ENCODE peak calls at places on chromosomes 2 and 18, in five cellular contexts. A, P, Q, D and V are unnamed samples.
A peak's percentile ranks its signal among the peaks of the same experiment; 100 is the strongest.

GRCh38 chr2:224442092-224442999 is 40.4 kb upstream of the FAM124B start:
- DNase-seq in P (no peak), Q (peak; percentile 27), D (no peak), A (peak; percentile 61), V (no peak)

GRCh38 chr2:239583171-239583878 is 182.5 kb upstream of the HDAC4 start:
- DNase-seq in D (no peak), Q (no peak), A (peak; percentile 36), P (no peak), V (no peak)

GRCh38 chr2:9831670-9832069 is 11.6 kb upstream of the TAF1B start:
- DNase-seq in P (no peak), D (no peak), A (no peak), Q (no peak), V (no peak)

GRCh38 chr2:36456227-36456788 is 100.7 kb downstream of the CRIM1 start:
- DNase-seq in P (no peak), D (peak; percentile 84), Q (peak; percentile 52), A (peak; percentile 91), V (peak; percentile 59)

GRCh38 chr2:10120938-10121574 is 1.5 kb upstream of the RRM2 start:
- DNase-seq in D (no peak), A (no peak), Q (no peak), P (no peak), V (no peak)

GRCh38 chr18:7023581-7023980 is 94.0 kb downstream of the LAMA1 start:
- DNase-seq in P (no peak), A (no peak), Q (no peak), D (no peak), V (no peak)

GRCh38 chr2:58633576-58634365 is 392.6 kb upstream of the FANCL start:
- DNase-seq in P (no peak), D (no peak), A (no peak), Q (no peak), V (no peak)

GRCh38 chr2:176056411-176056810 is 27.4 kb downstream of the EVX2 start:
- DNase-seq in Q (no peak), A (no peak), P (no peak), D (no peak), V (no peak)

GRCh38 chr2:150295544-150295943 is 191.9 kb downstream of the RND3 start:
- DNase-seq in P (no peak), A (no peak), Q (no peak), D (no peak), V (no peak)

GRCh38 chr2:20625920-20626697 is 24.8 kb downstream of the HS1BP3 start:
- DNase-seq in D (peak; percentile 65), Q (peak; percentile 65), A (peak; percentile 61), P (no peak), V (no peak)

GRCh38 chr2:37350034-37350433 is 5.6 kb downstream of the QPCT start:
- DNase-seq in P (no peak), D (no peak), Q (no peak), A (no peak), V (no peak)

GRCh38 chr2:189555243-189555642 is 25.3 kb downstream of the SLC40A1 start:
- DNase-seq in A (no peak), P (no peak), D (no peak), Q (no peak), V (peak; percentile 45)

DNA sequence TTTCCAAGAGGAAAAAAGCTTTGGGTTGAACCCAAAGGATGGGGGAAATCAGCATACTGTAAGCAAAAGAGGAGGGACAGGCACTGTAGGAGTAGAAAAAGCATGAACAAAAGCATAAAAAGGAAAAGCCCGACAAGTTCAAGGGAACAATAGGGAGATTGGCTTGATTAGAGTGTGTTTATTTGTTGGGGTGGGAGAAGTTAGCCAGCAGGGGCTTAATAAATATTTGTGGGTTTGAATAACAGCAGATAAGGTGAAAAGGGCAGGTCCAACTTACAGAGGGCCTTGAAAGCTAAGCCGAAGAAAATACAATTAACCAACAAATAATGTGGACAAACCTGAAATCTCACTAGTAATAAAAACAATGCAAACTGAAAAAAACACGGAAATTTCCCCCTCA is 126.7 kb downstream of the THADA start:
- DNase-seq in A (no peak), D (no peak), P (no peak), Q (no peak), V (no peak)
- H3K4me1 ChIP-seq in A (no peaks in the 10 kb centered on the region), D (no peaks in the 10 kb centered on the region), P (no peaks in the 10 kb centered on the region), Q (peaks cover 1% of the 10 kb centered on the region), V (no peaks in the 10 kb centered on the region)

GRCh38 chr2:159639712-159640111 is 23.4 kb upstream of the BAZ2B start:
- DNase-seq in A (no peak), P (no peak), D (no peak), Q (no peak), V (no peak)

GRCh38 chr2:159640176-159640575 is 23.8 kb upstream of the BAZ2B start:
- DNase-seq in D (no peak), Q (no peak), P (no peak), A (no peak), V (no peak)

GRCh38 chr2:159637988-159638501 is 21.7 kb upstream of the BAZ2B start:
- DNase-seq in Q (no peak), A (no peak), D (no peak), P (no peak), V (no peak)

GRCh38 chr2:159637237-159637636 is 20.9 kb upstream of the BAZ2B start:
- DNase-seq in Q (no peak), D (no peak), A (no peak), P (no peak), V (no peak)

GRCh38 chr2:159639071-159639470 is 22.7 kb upstream of the BAZ2B start:
- DNase-seq in P (no peak), A (no peak), D (no peak), Q (no peak), V (no peak)
- H3K4me3 ChIP-seq in P (no peak overlapping the region), A (no peak overlapping the region), D (no peak overlapping the region), Q (no peak overlapping the region), V (no peak overlapping the region)

DNA sequence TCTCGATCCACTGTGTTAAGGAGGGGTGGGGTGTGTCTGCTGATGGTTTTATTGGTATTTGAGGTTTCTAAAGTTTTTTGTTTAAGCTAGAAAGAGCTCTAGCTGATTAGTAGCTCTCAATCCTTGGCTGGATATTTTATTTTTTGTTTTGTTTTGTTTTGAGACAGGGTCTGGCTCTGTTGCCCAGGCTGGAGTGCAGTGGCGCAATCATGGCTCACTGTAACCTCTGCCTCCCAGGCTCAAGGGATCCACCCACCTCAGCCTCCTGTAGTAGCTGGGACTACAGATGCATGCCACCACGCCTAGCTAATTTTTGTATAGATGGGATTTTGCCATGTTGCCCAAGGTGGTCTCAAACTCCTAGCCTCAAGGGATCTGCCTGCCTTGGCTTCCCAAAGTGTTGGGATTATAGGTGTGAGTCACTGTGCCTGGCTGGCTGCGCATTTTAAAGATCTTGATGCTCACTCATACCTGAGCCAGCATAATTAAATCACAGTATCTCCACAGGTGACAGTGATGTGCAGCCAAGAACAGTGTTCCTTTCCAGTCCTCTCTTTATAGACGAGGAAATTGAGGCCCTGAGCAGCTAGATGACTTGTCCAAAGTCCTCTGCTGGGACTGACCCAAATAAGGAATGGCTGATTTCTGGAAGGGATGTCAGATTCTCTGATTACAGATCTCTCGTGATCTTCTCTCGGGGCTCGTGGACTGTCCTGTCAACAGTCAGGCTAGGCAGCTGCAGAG is 44.4 kb downstream of the SPTBN1 start:
- DNase-seq in D (peak; percentile 44), P (no peak), A (peak; percentile 72), Q (peak; percentile 36), V (peak; percentile 49)
- H3K4me1 ChIP-seq in D (peaks cover 100% of the 10 kb centered on the region), P (no peaks in the 10 kb centered on the region), A (peaks cover 24% of the 10 kb centered on the region), Q (peaks cover 68% of the 10 kb centered on the region), V (peaks cover 22% of the 10 kb centered on the region)

GRCh38 chr2:101704816-101705565 is 7.5 kb downstream of the MAP4K4 start:
- DNase-seq in D (no peak), P (no peak), Q (no peak), A (no peak), V (no peak)

GRCh38 chr2:101706121-101706818 is 8.8 kb downstream of the MAP4K4 start:
- DNase-seq in D (no peak), P (no peak), A (no peak), Q (no peak), V (no peak)

GRCh38 chr2:101699939-101700442 is 2.5 kb downstream of the MAP4K4 start:
- DNase-seq in Q (no peak), D (no peak), P (no peak), A (no peak), V (no peak)

GRCh38 chr2:101706819-101707177 is 9.3 kb downstream of the MAP4K4 start:
- DNase-seq in D (no peak), P (peak; percentile 65), Q (no peak), A (no peak), V (no peak)

DNA sequence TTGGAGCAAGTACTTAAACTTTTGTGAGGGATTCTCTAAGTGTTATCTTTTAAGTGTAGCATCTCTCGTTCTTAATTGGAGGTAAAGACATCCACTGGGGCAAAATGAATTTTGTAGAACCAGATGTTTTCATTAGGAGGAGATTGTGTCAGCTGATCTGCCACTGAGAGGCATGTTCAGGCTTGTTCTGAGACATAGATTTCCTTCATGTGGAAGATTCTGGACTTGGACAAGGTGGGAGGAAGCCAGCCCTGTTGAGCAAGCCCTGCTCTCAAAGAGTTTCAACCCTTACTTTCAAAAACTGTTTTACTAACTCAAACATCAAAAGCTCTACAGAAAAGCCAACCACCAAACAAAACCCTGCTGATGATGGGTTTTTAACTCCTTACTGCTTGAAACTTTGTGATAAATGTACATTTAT is 6.5 kb downstream of the MAP4K4 start:
- DNase-seq in A (no peak), D (no peak), Q (peak; percentile 34), P (peak; percentile 63), V (peak; percentile 71)
- H3K4me3 ChIP-seq in A (no peak overlapping the region), D (no peak overlapping the region), Q (no peak overlapping the region), P (peak overlapping the region; percentile 29), V (no peak overlapping the region)